ENCODE peak calls at places on chromosomes 6 and 20, in six cellular contexts. G is astrocyte of the spinal cord, P is Kasumi-1, V is EH, O is HS-27A, J is naive B cell. K is an unnamed sample.

GRCh38 chr6:23325065-23325464 is 755.7 kb downstream of the HDGFL1 start:
- DNase-seq in G (no peak), P (no peak), V (no peak), O (no peak), J (no peak), K (no peak)

GRCh38 chr20:32512047-32512385 is 73.1 kb downstream of the NOL4L start:
- DNase-seq in G (no peak), P (no peak), V (no peak), O (no peak), J (no peak), K (no peak)

GRCh38 chr20:3082955-3083952 is 1.3 kb downstream of the AVP start:
- DNase-seq in G (no peak), P (no peak), V (no peak), O (no peak), J (no peak), K (no peak)

GRCh38 chr20:9966966-9967365 is 67.8 kb upstream of the ANKEF1 start:
- DNase-seq in G (no peak), P (no peak), V (no peak), O (no peak), J (no peak), K (no peak)

GRCh38 chr6:125363360-125364121 is 61.8 kb upstream of the HDDC2 start:
- DNase-seq in G (peak), P (no peak), V (peak), O (no peak), J (no peak), K (peak)

GRCh38 chr20:25364180-25364788 is 26.4 kb downstream of the ABHD12 start:
- DNase-seq in G (peak), P (no peak), V (peak), O (no peak), J (no peak), K (no peak)

GRCh38 chr6:53244958-53245357 is 96.3 kb upstream of the GCM1 start:
- DNase-seq in G (no peak), P (peak), V (peak), O (no peak), J (peak), K (no peak)

GRCh38 chr20:23629017-23629541 is 8.7 kb downstream of the CST3 start:
- DNase-seq in G (peak), P (no peak), V (peak), O (peak), J (no peak), K (peak)

K was measured in right atrium auricular region.